ENCODE peak calls at places on chromosomes 13 and 19, in ten cellular contexts. H is A549; A is NCI-H2029; K is kidney glomerular epithelial cell; I is amygdala; M is activated CD4-positive, alpha-beta T cell treated with anti-CD3 and anti-CD28 coated beads, Interleukin-2, amount 10 ng/mL, durations not matched to agents 7 days and 5 days; N is T-helper 17 cell; S is nucleus accumbens; T is HEK293T; D is NCI-H1436. J is an unnamed sample.

GRCh38 chr13:24112791-24113190 is 47.7 kb upstream of the SPATA13 start:
- DNase-seq in D (no peak), K (no peak), I (no peak), S (peak), M (no peak), T (no peak), A (no peak), N (no peak), H (no peak), J (no peak)

GRCh38 chr13:28161370-28161769 is 23.0 kb downstream of the PAN3 start:
- DNase-seq in S (no peak), I (no peak), N (no peak), M (no peak), D (no peak), K (peak), T (no peak), A (no peak), H (no peak), J (no peak)

GRCh38 chr19:39827216-39827615 is 6.7 kb downstream of the DYRK1B start:
- DNase-seq in S (no peak), T (no peak), A (no peak), N (no peak), D (no peak), I (no peak), H (no peak), M (no peak), K (no peak), J (no peak)

GRCh38 chr13:74077847-74078246 is 56.4 kb downstream of the KLF12 start:
- DNase-seq in S (no peak), I (no peak), A (no peak), K (no peak), H (no peak), D (no peak), M (no peak), N (no peak), T (peak), J (no peak)

GRCh38 chr19:45087531-45087930 is 5.4 kb upstream of the PPP1R37 start:
- DNase-seq in N (no peak), K (no peak), D (no peak), I (no peak), M (peak), S (no peak), H (no peak), A (no peak), T (no peak), J (peak)

GRCh38 chr19:2051771-2052704 is 994 bp upstream of the MKNK2 start:
- DNase-seq in I (peak), K (no peak), T (no peak), N (peak), M (peak), D (peak), H (no peak), A (peak), S (no peak), J (peak)

GRCh38 chr13:59566544-59566943 is 597.2 kb downstream of the DIAPH3 start:
- DNase-seq in H (no peak), A (no peak), M (no peak), I (no peak), D (no peak), T (no peak), S (no peak), K (peak), N (no peak), J (no peak)

GRCh38 chr13:22948421-22948820 is 232.4 kb upstream of the SGCG start:
- DNase-seq in T (no peak), A (no peak), D (no peak), S (no peak), I (no peak), N (no peak), K (no peak), M (no peak), H (no peak), J (no peak)

GRCh38 chr13:22214184-22214583 is 543.3 kb downstream of the FGF9 start:
- DNase-seq in A (no peak), K (no peak), N (no peak), T (no peak), M (no peak), D (no peak), S (no peak), H (no peak), I (no peak), J (no peak)

GRCh38 chr19:5313307-5313706 is 27.3 kb downstream of the PTPRS start:
- DNase-seq in T (no peak), K (no peak), I (no peak), N (no peak), M (no peak), H (no peak), D (peak), A (peak), S (no peak), J (no peak)

GRCh38 chr19:37333457-37333856 is 37.4 kb upstream of the ZNF527 start:
- DNase-seq in T (no peak), H (no peak), A (peak), S (no peak), M (no peak), I (no peak), K (no peak), N (no peak), D (no peak), J (no peak)

GRCh38 chr19:5407356-5407755 is 47.9 kb upstream of the ZNRF4 start:
- DNase-seq in H (peak), M (no peak), I (no peak), T (peak), A (no peak), S (no peak), K (no peak), D (no peak), N (no peak), J (no peak)

GRCh38 chr13:20461860-20462532 is 63.7 kb downstream of the CRYL1 start:
- DNase-seq in K (no peak), A (no peak), N (no peak), T (no peak), M (no peak), I (no peak), H (no peak), D (no peak), S (no peak), J (no peak)

GRCh38 chr13:51444922-51445321 is 7.9 kb downstream of the INTS6 start:
- DNase-seq in H (peak), S (no peak), D (no peak), K (no peak), T (no peak), A (no peak), N (no peak), M (no peak), I (no peak), J (no peak)

J was measured in activated CD8-positive, alpha-beta T cell treated with anti-CD3 and anti-CD28 coated beads, Interleukin-2, amount 10 ng/mL, durations not matched to agents 7 days and 5 days.